ENCODE peak calls at places on chromosomes 16 and 17, in six cellular contexts. J, R, C, P, V and X are unnamed samples.
A peak's percentile ranks its signal among the peaks of the same experiment; 100 is the strongest.

GRCh38 chr16:58814348-58814801 is 80.3 kb upstream of the GOT2 start:
- DNase-seq in J (peak; percentile 13), R (no peak), C (peak; percentile 83), P (peak; percentile 3), V (peak; percentile 17), X (peak; percentile 16)

GRCh38 chr17:27651411-27652345 is 20.7 kb downstream of the LGALS9 start:
- DNase-seq in J (peak; percentile 29), R (no peak), C (peak; percentile 74), P (no peak), V (peak; percentile 82), X (no peak)

GRCh38 chr16:70437582-70438324 is 1.1 kb downstream of the ST3GAL2 start:
- DNase-seq in J (no peak), R (peak; percentile 4), C (peak; percentile 84), P (no peak), V (no peak), X (peak; percentile 20)

GRCh38 chr17:49779730-49780220 is 8.7 kb upstream of the KAT7 start:
- DNase-seq in J (no peak), R (no peak), C (no peak), P (no peak), V (peak; percentile 75), X (peak; percentile 79)

GRCh38 chr17:76076100-76076764 is 1.7 kb downstream of the GALR2 start:
- DNase-seq in J (no peak), R (no peak), C (no peak), P (no peak), V (no peak), X (no peak)

GRCh38 chr16:19502395-19503131 is 19.3 kb downstream of the GDE1 start:
- DNase-seq in J (peak; percentile 36), R (peak; percentile 11), C (peak; percentile 93), P (peak; percentile 69), V (peak; percentile 52), X (no peak)

GRCh38 chr17:83075270-83075880 is 4.0 kb upstream of the METRNL start:
- DNase-seq in J (no peak), R (no peak), C (no peak), P (no peak), V (no peak), X (no peak)

GRCh38 chr16:67800252-67801046 is 5.9 kb downstream of the RANBP10 start:
- DNase-seq in J (no peak), R (no peak), C (peak; percentile 54), P (no peak), V (no peak), X (no peak)